ENCODE peak calls at places on chromosome 7, in four cellular contexts. L, N, M and Q are unnamed samples.
A peak's percentile ranks its signal among the peaks of the same experiment; 100 is the strongest.

GRCh38 chr7:84821671-84822534 is 365.0 kb downstream of the SEMA3D start:
- DNase-seq in L (no peak), N (no peak), M (no peak), Q (no peak)

GRCh38 chr7:3979956-3980643 is 679.0 kb downstream of the SDK1 start:
- DNase-seq in L (no peak), N (no peak), M (no peak), Q (no peak)

GRCh38 chr7:105677803-105678583 is 96.7 kb upstream of the EFCAB10 start:
- DNase-seq in L (peak; percentile 83), N (no peak), M (no peak), Q (no peak)

GRCh38 chr7:104415700-104416099 is 87.3 kb downstream of the LHFPL3 start:
- DNase-seq in L (no peak), N (no peak), M (no peak), Q (no peak)

GRCh38 chr7:11130012-11130411 is 156.3 kb downstream of the PHF14 start:
- DNase-seq in L (no peak), N (no peak), M (no peak), Q (no peak)

GRCh38 chr7:45501788-45502187 is 72.4 kb upstream of the ADCY1 start:
- DNase-seq in L (no peak), N (no peak), M (no peak), Q (no peak)

GRCh38 chr7:103803631-103804030 is 185.8 kb downstream of the RELN start:
- DNase-seq in L (no peak), N (no peak), M (no peak), Q (no peak)

GRCh38 chr7:69780377-69780776 is 182.1 kb downstream of the AUTS2 start:
- DNase-seq in L (no peak), N (no peak), M (no peak), Q (no peak)

GRCh38 chr7:6367701-6368211 is 80.0 kb downstream of the DAGLB start:
- DNase-seq in L (no peak), N (no peak), M (no peak), Q (no peak)

GRCh38 chr7:11297764-11298163 is 324.1 kb downstream of the PHF14 start:
- DNase-seq in L (no peak), N (no peak), M (no peak), Q (no peak)

GRCh38 chr7:191105-192034 is 1.0 kb upstream of the FAM20C start:
- DNase-seq in L (no peak), N (peak; percentile 81), M (no peak), Q (no peak)

GRCh38 chr7:26293569-26294308 is 2.1 kb downstream of the SNX10 start:
- DNase-seq in L (no peak), N (no peak), M (no peak), Q (no peak)

GRCh38 chr7:45236666-45237065 is 79.1 kb downstream of the RAMP3 start:
- DNase-seq in L (no peak), N (peak; percentile 7), M (no peak), Q (no peak)

GRCh38 chr7:4739528-4739992 is 35.9 kb upstream of the AP5Z1 start:
- DNase-seq in L (peak; percentile 46), N (peak; percentile 73), M (no peak), Q (no peak)

GRCh38 chr7:27155816-27156507 is 513 bp downstream of the HOXA7 start:
- DNase-seq in L (peak; percentile 19), N (no peak), M (no peak), Q (no peak)

GRCh38 chr7:41699532-41699931 is 3.4 kb downstream of the INHBA start:
- DNase-seq in L (peak; percentile 30), N (no peak), M (no peak), Q (no peak)

GRCh38 chr7:14275346-14275745 is 285.9 kb upstream of the ETV1 start:
- DNase-seq in L (no peak), N (no peak), M (no peak), Q (no peak)

DNA sequence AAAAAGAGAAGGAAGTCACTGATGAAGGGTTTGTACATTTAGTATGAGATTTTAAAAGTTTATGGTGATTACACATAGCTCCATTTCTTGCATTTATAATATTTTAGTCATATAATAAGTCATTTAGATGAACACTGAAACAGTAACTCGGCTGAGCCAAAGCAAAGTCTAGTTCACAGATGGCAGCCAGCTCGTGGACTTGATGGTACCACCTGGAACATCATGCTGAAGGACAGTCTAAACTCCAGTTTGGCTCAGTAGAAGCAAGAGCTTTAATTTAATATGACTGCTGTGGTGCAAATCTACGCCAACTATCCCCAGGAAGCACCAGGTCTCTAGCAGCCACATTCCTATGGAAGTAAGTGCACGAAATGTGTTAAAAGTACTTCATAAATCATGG is 16.4 kb downstream of the SRI start:
- DNase-seq in L (no peak), N (no peak), M (no peak), Q (no peak)
- TF ChIP-seq CTCF in L (no peak), N (no peak), M (no peak), Q (no peak)

DNA sequence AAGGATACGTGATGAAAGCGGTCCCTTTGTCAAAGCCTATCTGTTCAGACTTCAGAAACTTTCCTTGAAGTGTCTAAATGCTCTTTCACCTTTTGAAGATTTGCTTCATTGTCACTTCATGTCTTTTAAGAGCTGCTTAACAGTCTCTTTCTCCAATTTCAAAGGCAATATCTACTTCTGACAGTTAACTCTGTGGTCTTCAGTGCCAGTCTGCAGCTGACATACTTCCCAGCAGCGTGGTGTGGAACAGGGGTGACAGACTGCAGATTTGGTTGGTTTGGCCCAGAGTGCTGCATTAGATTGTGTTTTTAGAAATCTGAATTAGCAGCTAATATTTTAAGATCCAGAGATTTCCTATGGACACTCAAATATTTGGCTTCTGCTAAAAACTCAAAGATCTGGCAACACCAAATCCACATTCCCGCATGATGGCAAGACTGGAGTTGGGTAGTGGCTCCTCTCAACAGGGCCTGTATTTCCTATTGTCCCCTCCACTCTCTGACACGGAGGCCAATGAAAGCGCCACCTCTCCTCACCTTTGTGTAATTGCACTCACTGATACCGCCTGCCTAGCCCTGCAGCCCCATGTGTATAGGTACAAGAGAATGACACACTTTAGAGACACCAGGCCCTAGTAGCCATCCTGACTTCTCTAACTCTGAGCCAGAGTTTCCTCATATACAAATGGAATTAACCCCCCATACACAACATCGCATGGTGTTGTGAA is 11.5 kb downstream of the SCRN1 start:
- DNase-seq in L (no peak), N (no peak), M (no peak), Q (no peak)
- TF ChIP-seq CTCF in L (no peak), N (no peak), M (peak; percentile 28), Q (no peak)

GRCh38 chr7:149799397-149800168 is 26.2 kb upstream of the ZNF467 start:
- DNase-seq in L (peak; percentile 38), N (no peak), M (no peak), Q (no peak)
- TF ChIP-seq CTCF in L (peak; percentile 38), N (no peak), M (peak; percentile 50), Q (peak; percentile 31)

GRCh38 chr7:139791316-139791715 is 13.5 kb upstream of the HIPK2 start:
- DNase-seq in L (no peak), N (no peak), M (no peak), Q (no peak)
- TF ChIP-seq CTCF in L (no peak), N (no peak), M (no peak), Q (no peak)

DNA sequence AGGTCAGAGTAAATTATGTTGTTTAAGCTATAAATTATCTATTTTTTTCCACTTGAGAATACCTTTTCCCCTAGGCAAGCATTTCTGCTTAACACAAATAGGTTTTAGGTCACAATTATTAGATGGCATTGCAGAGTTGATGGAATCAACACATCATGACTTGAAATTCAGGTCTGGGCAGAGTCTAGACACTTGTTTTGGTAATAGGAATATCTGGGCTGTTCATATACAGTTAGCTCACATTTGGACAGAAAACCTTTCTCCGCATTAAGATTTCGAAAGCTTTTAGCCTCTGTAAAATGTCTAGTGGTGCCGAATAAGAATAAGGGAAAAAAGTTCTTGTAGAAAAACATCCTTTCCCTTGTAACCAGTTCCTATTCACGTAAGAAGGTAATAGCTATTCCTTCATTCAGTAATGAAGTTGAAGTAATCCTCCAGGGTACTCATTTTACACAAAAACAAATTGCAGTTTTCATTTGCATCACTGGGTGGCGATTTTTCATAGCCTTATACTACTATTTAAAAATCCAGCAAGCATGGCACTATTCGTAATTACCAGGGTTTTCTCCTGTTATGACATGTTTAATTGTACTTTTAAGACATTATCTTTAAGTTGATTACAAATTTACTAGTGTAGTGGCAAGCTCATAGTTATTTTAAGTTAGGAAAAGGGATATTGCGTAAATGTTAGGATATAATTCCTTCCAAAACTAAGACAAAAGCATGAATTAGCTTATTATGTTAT is 37.0 kb downstream of the RPA3 start:
- DNase-seq in L (no peak), N (no peak), M (no peak), Q (no peak)
- TF ChIP-seq CTCF in L (peak; percentile 48), N (peak; percentile 41), M (peak; percentile 72), Q (peak; percentile 79)

GRCh38 chr7:130381468-130382312 is 1.4 kb downstream of the CPA1 start:
- DNase-seq in L (no peak), N (no peak), M (no peak), Q (no peak)
- TF ChIP-seq CTCF in L (no peak), N (no peak), M (peak; percentile 22), Q (peak; percentile 7)